ENCODE peak calls at places on chromosomes 11 and 22, in nine cellular contexts. One of them, this sample, is unnamed.

GRCh38 chr11:57476223-57476882 is 16.0 kb downstream of the RTN4RL2 start:
- DNase-seq in tibial nerve: no peak
- DNase-seq in GM12865: peak; percentile 65
- DNase-seq in cardiac fibroblast: no peak
- DNase-seq in transverse colon: peak; percentile 50
- DNase-seq in heart left ventricle: peak; percentile 78
- DNase-seq in adrenal gland: peak; percentile 61
- DNase-seq in dorsolateral prefrontal cortex: no peak
- DNase-seq in suprapubic skin: no peak
- DNase-seq in this sample: no peak

GRCh38 chr11:70034740-70035365 is 43.3 kb upstream of the ANO1 start:
- DNase-seq in tibial nerve: no peak
- DNase-seq in GM12865: no peak
- DNase-seq in cardiac fibroblast: no peak
- DNase-seq in transverse colon: no peak
- DNase-seq in heart left ventricle: no peak
- DNase-seq in adrenal gland: no peak
- DNase-seq in dorsolateral prefrontal cortex: no peak
- DNase-seq in suprapubic skin: no peak
- DNase-seq in this sample: peak; percentile 80

GRCh38 chr11:70735976-70736375 is 337.6 kb downstream of the CTTN start:
- DNase-seq in tibial nerve: no peak
- DNase-seq in GM12865: no peak
- DNase-seq in cardiac fibroblast: no peak
- DNase-seq in transverse colon: no peak
- DNase-seq in heart left ventricle: no peak
- DNase-seq in adrenal gland: no peak
- DNase-seq in dorsolateral prefrontal cortex: no peak
- DNase-seq in suprapubic skin: no peak
- DNase-seq in this sample: no peak

GRCh38 chr11:122248939-122249338 is 132.9 kb upstream of the BLID start:
- DNase-seq in tibial nerve: no peak
- DNase-seq in GM12865: no peak
- DNase-seq in cardiac fibroblast: no peak
- DNase-seq in transverse colon: no peak
- DNase-seq in heart left ventricle: no peak
- DNase-seq in adrenal gland: no peak
- DNase-seq in dorsolateral prefrontal cortex: no peak
- DNase-seq in suprapubic skin: no peak
- DNase-seq in this sample: no peak

GRCh38 chr11:68689737-68690625 is 5.6 kb downstream of the GAL start:
- DNase-seq in tibial nerve: no peak
- DNase-seq in GM12865: no peak
- DNase-seq in cardiac fibroblast: no peak
- DNase-seq in transverse colon: no peak
- DNase-seq in heart left ventricle: no peak
- DNase-seq in adrenal gland: no peak
- DNase-seq in dorsolateral prefrontal cortex: no peak
- DNase-seq in suprapubic skin: no peak
- DNase-seq in this sample: no peak

GRCh38 chr11:60455531-60456042 is at the start of gene MS4A1:
- DNase-seq in tibial nerve: no peak
- DNase-seq in GM12865: peak; percentile 94
- DNase-seq in cardiac fibroblast: no peak
- DNase-seq in transverse colon: peak; percentile 8
- DNase-seq in heart left ventricle: no peak
- DNase-seq in adrenal gland: no peak
- DNase-seq in dorsolateral prefrontal cortex: no peak
- DNase-seq in suprapubic skin: no peak
- DNase-seq in this sample: no peak

GRCh38 chr22:35085621-35086020 is 19.7 kb downstream of the ISX start:
- DNase-seq in tibial nerve: no peak
- DNase-seq in GM12865: no peak
- DNase-seq in cardiac fibroblast: no peak
- DNase-seq in transverse colon: no peak
- DNase-seq in heart left ventricle: no peak
- DNase-seq in adrenal gland: no peak
- DNase-seq in dorsolateral prefrontal cortex: no peak
- DNase-seq in suprapubic skin: no peak
- DNase-seq in this sample: no peak

GRCh38 chr11:86370922-86371614 is 3.6 kb upstream of the CCDC81 start:
- DNase-seq in tibial nerve: no peak
- DNase-seq in GM12865: no peak
- DNase-seq in cardiac fibroblast: peak; percentile 87
- DNase-seq in transverse colon: no peak
- DNase-seq in heart left ventricle: no peak
- DNase-seq in adrenal gland: no peak
- DNase-seq in dorsolateral prefrontal cortex: no peak
- DNase-seq in suprapubic skin: no peak
- DNase-seq in this sample: no peak

DNA sequence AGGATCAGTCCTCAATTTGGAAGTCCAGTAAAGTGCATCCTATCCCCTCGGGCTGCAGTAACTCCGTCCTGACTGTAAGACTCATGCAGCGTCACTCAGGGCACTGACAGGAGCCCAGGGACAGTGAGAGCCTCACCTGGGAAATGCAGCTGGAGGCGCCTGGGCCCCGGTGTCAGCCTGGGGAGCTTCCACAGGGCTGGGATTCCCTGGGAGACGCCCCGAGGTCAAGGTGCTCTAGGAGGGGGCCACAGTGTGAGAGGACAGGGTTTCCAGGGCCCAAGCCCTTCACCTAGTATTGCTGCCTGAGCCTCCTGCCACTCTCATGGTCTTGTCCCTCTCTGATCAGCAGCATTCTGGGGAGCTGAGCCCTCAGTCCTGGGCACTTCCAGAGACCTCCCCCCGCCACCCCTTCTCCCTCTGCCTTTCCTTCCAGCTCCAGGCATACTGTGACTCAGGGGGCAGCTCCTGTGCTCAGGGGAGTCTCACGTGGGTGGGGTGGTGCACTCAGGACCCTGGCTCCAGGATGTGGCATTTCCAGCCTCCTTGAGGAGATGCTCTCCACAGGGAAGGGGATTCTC is 99.1 kb upstream of the IGLL5 start:
- DNase-seq in tibial nerve: no peak
- DNase-seq in GM12865: no peak
- DNase-seq in cardiac fibroblast: no peak
- DNase-seq in transverse colon: no peak
- DNase-seq in heart left ventricle: no peak
- DNase-seq in adrenal gland: no peak
- DNase-seq in dorsolateral prefrontal cortex: no peak
- DNase-seq in suprapubic skin: no peak
- DNase-seq in this sample: no peak
- TF ChIP-seq CTCF in tibial nerve: no peak
- TF ChIP-seq CTCF in GM12865: no peak
- TF ChIP-seq CTCF in cardiac fibroblast: no peak
- TF ChIP-seq CTCF in transverse colon: no peak
- TF ChIP-seq CTCF in heart left ventricle: no peak
- TF ChIP-seq CTCF in adrenal gland: no peak
- TF ChIP-seq CTCF in dorsolateral prefrontal cortex: no peak
- TF ChIP-seq CTCF in suprapubic skin: no peak
- TF ChIP-seq CTCF in this sample: no peak

GRCh38 chr22:29523761-29524160 is 29.8 kb downstream of the THOC5 start:
- DNase-seq in tibial nerve: no peak
- DNase-seq in GM12865: no peak
- DNase-seq in cardiac fibroblast: no peak
- DNase-seq in transverse colon: no peak
- DNase-seq in heart left ventricle: no peak
- DNase-seq in adrenal gland: no peak
- DNase-seq in dorsolateral prefrontal cortex: no peak
- DNase-seq in suprapubic skin: no peak
- DNase-seq in this sample: no peak

GRCh38 chr22:29528144-29528543 is 25.4 kb downstream of the THOC5 start:
- DNase-seq in tibial nerve: no peak
- DNase-seq in GM12865: no peak
- DNase-seq in cardiac fibroblast: no peak
- DNase-seq in transverse colon: no peak
- DNase-seq in heart left ventricle: no peak
- DNase-seq in adrenal gland: no peak
- DNase-seq in dorsolateral prefrontal cortex: no peak
- DNase-seq in suprapubic skin: no peak
- DNase-seq in this sample: no peak

GRCh38 chr22:29521526-29521925 is 32.0 kb downstream of the THOC5 start:
- DNase-seq in tibial nerve: no peak
- DNase-seq in GM12865: no peak
- DNase-seq in cardiac fibroblast: no peak
- DNase-seq in transverse colon: no peak
- DNase-seq in heart left ventricle: no peak
- DNase-seq in adrenal gland: no peak
- DNase-seq in dorsolateral prefrontal cortex: no peak
- DNase-seq in suprapubic skin: no peak
- DNase-seq in this sample: no peak

GRCh38 chr22:29520851-29521250 is 32.7 kb downstream of the THOC5 start:
- DNase-seq in tibial nerve: no peak
- DNase-seq in GM12865: no peak
- DNase-seq in cardiac fibroblast: peak; percentile 81
- DNase-seq in transverse colon: no peak
- DNase-seq in heart left ventricle: no peak
- DNase-seq in adrenal gland: peak; percentile 75
- DNase-seq in dorsolateral prefrontal cortex: no peak
- DNase-seq in suprapubic skin: no peak
- DNase-seq in this sample: no peak

DNA sequence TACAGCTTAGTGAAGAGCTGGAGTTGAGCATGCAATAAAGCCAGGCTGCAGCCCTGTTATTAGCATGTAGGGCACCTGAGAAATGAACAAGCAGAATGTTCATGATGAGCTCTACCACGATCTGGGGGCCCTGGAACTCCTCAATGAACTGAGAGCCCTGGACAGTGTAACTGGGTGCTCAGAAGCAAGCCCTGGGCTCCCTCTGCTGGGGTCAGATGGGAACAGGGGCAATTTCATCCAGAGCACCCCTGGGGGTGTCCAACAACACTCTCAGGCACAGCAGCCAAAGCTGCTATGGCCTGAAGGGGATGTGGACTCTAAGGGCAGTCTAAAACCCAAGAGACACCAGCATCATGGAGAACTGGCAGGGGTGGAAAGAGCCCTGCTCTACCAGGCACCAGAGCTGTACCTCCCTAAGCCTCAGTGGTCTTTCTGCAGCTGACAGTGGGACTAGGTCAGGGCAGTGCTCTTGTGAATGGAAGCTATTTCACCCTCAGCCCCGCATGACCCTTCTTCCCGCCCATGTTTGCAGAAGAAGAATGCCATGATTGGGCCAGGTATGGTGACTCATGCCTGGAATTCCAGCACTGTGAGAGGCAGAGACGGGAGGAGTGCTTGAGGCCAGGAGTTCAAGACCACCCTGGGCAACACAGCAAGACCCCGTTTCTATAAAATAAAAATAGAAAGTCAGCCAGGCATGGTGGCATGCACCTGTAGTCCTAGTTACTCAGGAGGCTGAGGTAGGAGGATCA is 28.9 kb downstream of the THOC5 start:
- DNase-seq in tibial nerve: no peak
- DNase-seq in GM12865: peak; percentile 46
- DNase-seq in cardiac fibroblast: peak; percentile 37
- DNase-seq in transverse colon: peak; percentile 22
- DNase-seq in heart left ventricle: no peak
- DNase-seq in adrenal gland: peak; percentile 74
- DNase-seq in dorsolateral prefrontal cortex: no peak
- DNase-seq in suprapubic skin: no peak
- DNase-seq in this sample: no peak
- TF ChIP-seq CTCF in tibial nerve: no peak
- TF ChIP-seq CTCF in GM12865: peak; percentile 60
- TF ChIP-seq CTCF in cardiac fibroblast: peak; percentile 47
- TF ChIP-seq CTCF in transverse colon: peak; percentile 29
- TF ChIP-seq CTCF in heart left ventricle: peak; percentile 38
- TF ChIP-seq CTCF in adrenal gland: peak; percentile 29
- TF ChIP-seq CTCF in dorsolateral prefrontal cortex: peak; percentile 28
- TF ChIP-seq CTCF in suprapubic skin: no peak
- TF ChIP-seq CTCF in this sample: peak; percentile 43

DNA sequence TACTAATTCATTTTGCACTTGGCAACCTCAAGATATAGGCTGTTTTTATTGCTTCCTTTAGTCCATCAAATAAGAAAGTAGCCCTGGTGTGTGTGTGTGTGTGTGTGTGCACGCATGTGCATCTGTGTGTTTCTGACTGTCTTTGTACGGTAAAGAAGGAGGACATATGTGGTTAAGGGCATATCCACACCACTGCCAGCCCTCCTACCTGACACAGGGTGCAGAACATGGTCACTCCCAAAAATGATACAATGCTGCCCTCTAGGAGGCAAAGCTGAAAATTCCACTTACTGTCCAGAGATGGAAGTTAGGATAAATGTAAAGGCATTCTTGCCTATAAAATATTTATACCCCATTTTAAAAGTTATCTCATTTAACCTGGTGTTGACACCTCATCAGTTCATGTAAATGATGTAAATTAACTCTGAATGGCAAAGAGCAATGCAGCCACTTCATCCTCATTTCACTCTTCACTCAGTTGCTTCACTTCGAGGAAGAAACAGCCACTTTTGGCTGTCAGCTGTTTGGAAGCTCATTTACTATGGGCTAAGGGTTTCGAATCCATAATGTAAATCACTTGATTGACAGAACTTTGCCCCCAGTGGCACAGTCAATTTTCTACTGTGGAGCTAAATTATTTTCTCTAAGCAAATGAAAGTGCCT is 83.1 kb upstream of the MTNR1B start:
- DNase-seq in tibial nerve: no peak
- DNase-seq in GM12865: peak; percentile 61
- DNase-seq in cardiac fibroblast: peak; percentile 69
- DNase-seq in transverse colon: peak; percentile 37
- DNase-seq in heart left ventricle: no peak
- DNase-seq in adrenal gland: peak; percentile 43
- DNase-seq in dorsolateral prefrontal cortex: no peak
- DNase-seq in suprapubic skin: no peak
- DNase-seq in this sample: no peak
- TF ChIP-seq CTCF in tibial nerve: peak; percentile 49
- TF ChIP-seq CTCF in GM12865: peak; percentile 54
- TF ChIP-seq CTCF in cardiac fibroblast: peak; percentile 59
- TF ChIP-seq CTCF in transverse colon: peak; percentile 55
- TF ChIP-seq CTCF in heart left ventricle: peak; percentile 43
- TF ChIP-seq CTCF in adrenal gland: peak; percentile 48
- TF ChIP-seq CTCF in dorsolateral prefrontal cortex: peak; percentile 71
- TF ChIP-seq CTCF in suprapubic skin: no peak
- TF ChIP-seq CTCF in this sample: peak; percentile 91

GRCh38 chr22:19432092-19432844 is at the start of gene MRPL40:
- DNase-seq in tibial nerve: peak; percentile 83
- DNase-seq in GM12865: peak; percentile 98
- DNase-seq in cardiac fibroblast: peak; percentile 94
- DNase-seq in transverse colon: peak; percentile 95
- DNase-seq in heart left ventricle: peak; percentile 98
- DNase-seq in adrenal gland: peak; percentile 95
- DNase-seq in dorsolateral prefrontal cortex: peak; percentile 97
- DNase-seq in suprapubic skin: peak; percentile 95
- DNase-seq in this sample: peak; percentile 98

GRCh38 chr22:19429950-19430889 is 1.3 kb downstream of the HIRA start:
- DNase-seq in tibial nerve: no peak
- DNase-seq in GM12865: peak; percentile 60
- DNase-seq in cardiac fibroblast: peak; percentile 66
- DNase-seq in transverse colon: peak; percentile 26
- DNase-seq in heart left ventricle: no peak
- DNase-seq in adrenal gland: peak; percentile 78
- DNase-seq in dorsolateral prefrontal cortex: no peak
- DNase-seq in suprapubic skin: no peak
- DNase-seq in this sample: no peak

GRCh38 chr22:19434829-19435580 is 2.7 kb downstream of the MRPL40 start:
- DNase-seq in tibial nerve: no peak
- DNase-seq in GM12865: no peak
- DNase-seq in cardiac fibroblast: no peak
- DNase-seq in transverse colon: no peak
- DNase-seq in heart left ventricle: no peak
- DNase-seq in adrenal gland: no peak
- DNase-seq in dorsolateral prefrontal cortex: no peak
- DNase-seq in suprapubic skin: no peak
- DNase-seq in this sample: no peak

GRCh38 chr22:19431641-19432091 is at the start of gene HIRA:
- DNase-seq in tibial nerve: peak; percentile 53
- DNase-seq in GM12865: peak; percentile 90
- DNase-seq in cardiac fibroblast: peak; percentile 75
- DNase-seq in transverse colon: peak; percentile 82
- DNase-seq in heart left ventricle: peak; percentile 92
- DNase-seq in adrenal gland: peak; percentile 76
- DNase-seq in dorsolateral prefrontal cortex: peak; percentile 93
- DNase-seq in suprapubic skin: peak; percentile 90
- DNase-seq in this sample: peak; percentile 93

DNA sequence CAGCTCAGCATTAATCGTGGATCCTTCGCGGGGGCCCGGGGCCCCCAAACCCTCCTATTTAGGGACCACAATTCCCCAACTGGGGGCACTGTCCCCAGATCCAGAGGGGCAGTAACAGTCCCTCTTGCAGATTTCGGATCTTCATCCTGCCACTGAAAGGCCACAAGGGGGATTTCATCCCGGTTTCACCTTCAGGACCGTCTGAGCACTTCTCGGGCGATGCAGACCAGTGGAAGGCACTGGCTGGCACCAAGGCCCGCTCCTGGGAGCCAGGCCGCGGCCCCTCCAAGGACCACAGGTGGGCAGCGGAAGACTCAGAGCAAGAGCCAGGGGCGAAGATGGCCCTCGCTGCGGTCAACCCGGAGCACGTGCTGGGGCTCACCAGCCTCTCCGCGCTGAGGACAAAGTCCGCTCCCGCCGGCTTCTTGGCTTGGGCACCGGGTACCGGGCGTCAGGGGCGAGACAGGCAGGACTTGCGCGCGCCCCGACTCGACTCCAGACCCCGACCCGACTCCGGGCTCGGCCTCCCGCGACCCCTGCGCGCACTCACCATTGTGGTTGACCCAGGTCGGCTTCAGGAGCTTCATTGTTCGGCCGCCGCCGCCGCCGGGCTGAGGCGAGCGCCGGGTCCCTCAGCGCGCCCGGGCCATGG is 517 bp downstream of the HIRA start:
- DNase-seq in tibial nerve: no peak
- DNase-seq in GM12865: peak; percentile 47
- DNase-seq in cardiac fibroblast: peak; percentile 38
- DNase-seq in transverse colon: peak; percentile 79
- DNase-seq in heart left ventricle: peak; percentile 68
- DNase-seq in adrenal gland: peak; percentile 48
- DNase-seq in dorsolateral prefrontal cortex: peak; percentile 64
- DNase-seq in suprapubic skin: peak; percentile 76
- DNase-seq in this sample: no peak
- TF ChIP-seq CTCF in tibial nerve: no peak
- TF ChIP-seq CTCF in GM12865: no peak
- TF ChIP-seq CTCF in cardiac fibroblast: peak; percentile 27
- TF ChIP-seq CTCF in transverse colon: no peak
- TF ChIP-seq CTCF in heart left ventricle: no peak
- TF ChIP-seq CTCF in adrenal gland: no peak
- TF ChIP-seq CTCF in dorsolateral prefrontal cortex: no peak
- TF ChIP-seq CTCF in suprapubic skin: no peak
- TF ChIP-seq CTCF in this sample: peak; percentile 30